ENCODE peak calls at places on chromosomes 2 and 18, in eight cellular contexts. W is fibroblast of mammary gland, I is fibroblast of the aortic adventitia, F is Calu3, C is AG04449, T is left ventricle myocardium inferior, V is AG09319, H is RWPE1. O is an unnamed sample.

GRCh38 chr2:119702918-119703401 is 24.0 kb downstream of the TMEM177 start:
- DNase-seq in W (peak; percentile 65), I (peak; percentile 60), F (peak; percentile 83), C (no peak), T (peak; percentile 58), V (peak; percentile 10), H (peak; percentile 77), O (peak; percentile 75)

GRCh38 chr18:55243852-55244251 is 284.6 kb upstream of the CCDC68 start:
- DNase-seq in W (peak; percentile 88), I (peak; percentile 93), F (no peak), C (no peak), T (no peak), V (peak; percentile 67), H (no peak), O (no peak)

GRCh38 chr2:24461685-24462084 is 29.4 kb upstream of the NCOA1 start:
- DNase-seq in W (no peak), I (no peak), F (no peak), C (no peak), T (no peak), V (no peak), H (no peak), O (no peak)

GRCh38 chr2:192288290-192288689 is 93.6 kb upstream of the TMEFF2 start:
- DNase-seq in W (no peak), I (no peak), F (peak; percentile 16), C (no peak), T (no peak), V (no peak), H (no peak), O (no peak)

GRCh38 chr2:28357948-28358667 is 34.5 kb upstream of the FOSL2 start:
- DNase-seq in W (no peak), I (no peak), F (no peak), C (no peak), T (no peak), V (no peak), H (no peak), O (no peak)

GRCh38 chr2:25817630-25818029 is 60.7 kb downstream of the ASXL2 start:
- DNase-seq in W (no peak), I (no peak), F (no peak), C (no peak), T (no peak), V (no peak), H (no peak), O (peak; percentile 52)

GRCh38 chr2:165238295-165238694 is 919 bp upstream of the SCN2A start:
- DNase-seq in W (peak; percentile 25), I (peak; percentile 56), F (peak; percentile 17), C (no peak), T (no peak), V (no peak), H (no peak), O (no peak)

GRCh38 chr2:191358325-191359025 is 113.3 kb downstream of the MYO1B start:
- DNase-seq in W (no peak), I (no peak), F (no peak), C (no peak), T (peak; percentile 46), V (no peak), H (no peak), O (no peak)

GRCh38 chr2:147331790-147332419 is 512.9 kb upstream of the ACVR2A start:
- DNase-seq in W (peak; percentile 64), I (peak; percentile 59), F (peak; percentile 53), C (no peak), T (no peak), V (peak; percentile 10), H (peak; percentile 21), O (peak; percentile 50)

GRCh38 chr2:233156001-233156400 is 95.5 kb upstream of the ATG16L1 start:
- DNase-seq in W (no peak), I (no peak), F (no peak), C (no peak), T (no peak), V (no peak), H (no peak), O (no peak)

GRCh38 chr2:191835539-191836350 is 11.1 kb downstream of the CAVIN2 start:
- DNase-seq in W (peak; percentile 42), I (no peak), F (no peak), C (no peak), T (no peak), V (no peak), H (peak; percentile 8), O (no peak)

GRCh38 chr18:32422978-32423740 is 47.5 kb downstream of the GAREM1 start:
- DNase-seq in W (no peak), I (no peak), F (no peak), C (no peak), T (no peak), V (no peak), H (no peak), O (no peak)

GRCh38 chr2:241659150-241659739 is 21.8 kb downstream of the ATG4B start:
- DNase-seq in W (peak; percentile 79), I (peak; percentile 77), F (peak; percentile 36), C (no peak), T (peak; percentile 50), V (peak; percentile 40), H (peak; percentile 44), O (peak; percentile 58)

GRCh38 chr2:149065236-149065635 is 26.7 kb downstream of the LYPD6B start:
- DNase-seq in W (peak; percentile 29), I (peak; percentile 52), F (no peak), C (no peak), T (no peak), V (no peak), H (no peak), O (no peak)

GRCh38 chr2:162333968-162334367 is 10.0 kb upstream of the GCA start:
- DNase-seq in W (peak; percentile 36), I (no peak), F (peak; percentile 52), C (no peak), T (no peak), V (no peak), H (peak; percentile 16), O (peak; percentile 52)

GRCh38 chr18:74982946-74983635 is 225.8 kb downstream of the PTGR3 start:
- DNase-seq in W (no peak), I (no peak), F (no peak), C (no peak), T (no peak), V (no peak), H (no peak), O (no peak)

DNA sequence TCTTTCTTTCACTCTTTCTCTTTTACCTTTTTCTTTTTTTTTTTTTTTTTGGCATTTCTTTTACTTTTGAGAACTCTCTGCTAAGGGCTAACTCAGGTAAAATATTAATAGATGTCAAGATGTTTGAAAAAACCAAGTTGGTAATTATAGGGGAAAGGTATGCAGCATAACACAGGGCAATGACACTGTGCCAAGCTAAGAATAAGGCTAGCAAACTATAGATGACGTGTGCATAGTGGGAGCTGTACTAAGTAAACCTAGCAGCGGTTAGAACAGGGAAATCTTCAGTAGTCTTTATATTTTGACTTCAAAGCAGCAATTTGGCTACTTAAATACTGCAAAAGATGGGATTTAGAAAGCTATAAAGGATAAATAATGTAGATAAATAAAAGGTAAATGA is 415.4 kb upstream of the RGPD4 start:
- DNase-seq in W (no peak), I (no peak), F (no peak), C (no peak), T (no peak), V (no peak), H (no peak), O (no peak)
- TF ChIP-seq CTCF in W (no peak), I (no peak), F (no peak), C (no peak), T (no peak), V (no peak), H (no peak), O (no peak)

DNA sequence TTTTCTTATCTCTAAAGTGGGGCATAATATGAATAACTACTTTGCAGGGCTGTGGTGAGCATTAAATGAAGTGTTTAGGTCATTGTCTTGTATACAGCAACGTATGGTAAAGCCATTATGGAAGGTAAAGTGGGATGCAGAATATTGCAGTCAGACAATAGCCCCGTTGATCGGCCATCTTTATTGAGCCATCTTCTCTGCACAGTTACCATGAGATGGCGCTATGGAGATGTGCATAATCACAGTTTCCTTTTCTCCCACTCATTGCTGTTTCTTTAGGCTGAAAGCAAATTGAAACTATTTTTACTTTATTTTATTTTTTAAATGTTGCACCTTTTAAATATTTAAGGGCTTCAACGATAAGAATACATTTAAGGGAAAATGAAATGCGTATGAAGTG is 108.9 kb downstream of the THSD7B start:
- DNase-seq in W (peak; percentile 2), I (peak; percentile 0), F (peak; percentile 12), C (no peak), T (no peak), V (no peak), H (no peak), O (peak; percentile 7)
- TF ChIP-seq CTCF in W (peak; percentile 31), I (no peak), F (no peak), C (no peak), T (peak; percentile 51), V (peak; percentile 28), H (no peak), O (no peak)

GRCh38 chr2:151808258-151809072 is 19.8 kb downstream of the ARL5A start:
- DNase-seq in W (peak; percentile 47), I (peak; percentile 62), F (no peak), C (no peak), T (no peak), V (no peak), H (peak; percentile 28), O (no peak)
- TF ChIP-seq CTCF in W (peak; percentile 51), I (peak; percentile 55), F (no peak), C (peak; percentile 22), T (peak; percentile 66), V (peak; percentile 52), H (peak; percentile 65), O (peak; percentile 66)

GRCh38 chr2:187297806-187298205 is 150.2 kb downstream of the CALCRL start:
- DNase-seq in W (no peak), I (no peak), F (no peak), C (no peak), T (no peak), V (no peak), H (no peak), O (no peak)

GRCh38 chr2:187296869-187297268 is 151.2 kb downstream of the CALCRL start:
- DNase-seq in W (no peak), I (no peak), F (no peak), C (no peak), T (no peak), V (no peak), H (no peak), O (no peak)

GRCh38 chr2:187302146-187302545 is 145.9 kb downstream of the CALCRL start:
- DNase-seq in W (peak; percentile 39), I (peak; percentile 9), F (no peak), C (no peak), T (no peak), V (no peak), H (no peak), O (no peak)

GRCh38 chr2:187302619-187303018 is 145.4 kb downstream of the CALCRL start:
- DNase-seq in W (peak; percentile 48), I (peak; percentile 69), F (no peak), C (no peak), T (no peak), V (no peak), H (no peak), O (no peak)

DNA sequence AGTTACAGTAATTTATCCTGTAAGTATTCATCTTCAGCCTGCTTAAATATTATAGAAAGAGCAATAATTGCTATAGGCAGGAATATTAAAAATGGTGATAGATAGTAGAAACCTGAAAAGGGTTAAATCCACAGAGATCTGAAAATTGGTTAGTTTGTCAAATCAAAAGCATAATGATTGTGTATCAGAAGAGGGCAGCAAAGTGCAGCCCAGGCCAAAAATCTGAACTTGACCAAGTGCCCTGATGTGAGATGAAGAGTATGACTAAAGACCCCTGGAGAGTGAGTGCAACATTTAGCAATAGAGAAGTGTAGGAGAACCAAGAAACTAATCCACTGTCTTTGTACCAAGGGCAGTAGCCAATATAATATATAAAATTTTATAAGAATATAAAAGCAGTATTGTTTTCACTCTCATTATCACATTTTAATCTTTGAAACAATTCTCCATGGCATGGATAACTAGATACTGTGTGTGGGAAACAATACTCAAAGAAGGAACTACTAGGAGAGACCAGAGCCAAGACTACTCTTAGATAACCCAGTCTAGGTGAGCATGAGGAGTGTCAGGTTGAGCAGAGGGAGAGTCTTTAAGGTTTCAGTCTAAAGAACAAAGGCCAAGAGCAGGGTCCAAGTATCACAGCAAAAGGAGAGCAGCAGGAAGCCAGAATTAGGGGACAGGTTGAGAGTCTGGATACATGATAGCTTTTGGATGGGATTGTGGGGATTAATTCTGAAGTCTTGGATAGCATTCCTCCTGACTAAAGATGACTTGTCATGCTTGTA is 148.7 kb downstream of the CALCRL start:
- DNase-seq in W (peak; percentile 76), I (peak; percentile 66), F (peak; percentile 3), C (no peak), T (no peak), V (no peak), H (peak; percentile 3), O (no peak)
- TF ChIP-seq CTCF in W (peak; percentile 67), I (peak; percentile 42), F (peak; percentile 23), C (no peak), T (peak; percentile 56), V (peak; percentile 41), H (peak; percentile 15), O (no peak)